ENCODE peak calls at places on chromosomes 16 and 17, in five cellular contexts. One of them, this sample, is unnamed.

GRCh38 chr16:85136705-85137322 is 24.5 kb upstream of the CIBAR2 start:
- DNase-seq in WTC11: no peak
- DNase-seq in left ventricle myocardium inferior: peak; percentile 52
- DNase-seq in endothelial cell: no peak
- DNase-seq in neural crest cell: no peak
- DNase-seq in this sample: peak; percentile 41

GRCh38 chr16:67391424-67392300 is 1.6 kb downstream of the TPPP3 start:
- DNase-seq in WTC11: no peak
- DNase-seq in left ventricle myocardium inferior: no peak
- DNase-seq in endothelial cell: no peak
- DNase-seq in neural crest cell: no peak
- DNase-seq in this sample: no peak

GRCh38 chr16:11596572-11597226 is 10.0 kb upstream of the LITAF start:
- DNase-seq in WTC11: no peak
- DNase-seq in left ventricle myocardium inferior: no peak
- DNase-seq in endothelial cell: no peak
- DNase-seq in neural crest cell: no peak
- DNase-seq in this sample: no peak

GRCh38 chr17:38783227-38783626 is 16.1 kb downstream of the PIP4K2B start:
- DNase-seq in WTC11: no peak
- DNase-seq in left ventricle myocardium inferior: no peak
- DNase-seq in endothelial cell: no peak
- DNase-seq in neural crest cell: no peak
- DNase-seq in this sample: no peak

GRCh38 chr16:12801511-12802042 is 2.1 kb downstream of the CPPED1 start:
- DNase-seq in WTC11: no peak
- DNase-seq in left ventricle myocardium inferior: no peak
- DNase-seq in endothelial cell: no peak
- DNase-seq in neural crest cell: no peak
- DNase-seq in this sample: no peak

GRCh38 chr16:35506018-35506897 is 2046.8 kb downstream of the TP53TG3F start:
- DNase-seq in WTC11: no peak
- DNase-seq in left ventricle myocardium inferior: no peak
- DNase-seq in endothelial cell: no peak
- DNase-seq in neural crest cell: no peak
- DNase-seq in this sample: no peak

GRCh38 chr16:53743149-53743566 is 39.2 kb downstream of the FTO start:
- DNase-seq in WTC11: peak; percentile 21
- DNase-seq in left ventricle myocardium inferior: no peak
- DNase-seq in endothelial cell: peak; percentile 8
- DNase-seq in neural crest cell: no peak
- DNase-seq in this sample: peak; percentile 22

GRCh38 chr17:68909066-68909465 is 46.1 kb downstream of the ABCA8 start:
- DNase-seq in WTC11: no peak
- DNase-seq in left ventricle myocardium inferior: no peak
- DNase-seq in endothelial cell: no peak
- DNase-seq in neural crest cell: no peak
- DNase-seq in this sample: no peak

GRCh38 chr16:50460538-50461399 is 87.4 kb upstream of the NKD1 start:
- DNase-seq in WTC11: no peak
- DNase-seq in left ventricle myocardium inferior: no peak
- DNase-seq in endothelial cell: no peak
- DNase-seq in neural crest cell: no peak
- DNase-seq in this sample: no peak

GRCh38 chr16:50463581-50464324 is 84.4 kb upstream of the NKD1 start:
- DNase-seq in WTC11: no peak
- DNase-seq in left ventricle myocardium inferior: no peak
- DNase-seq in endothelial cell: no peak
- DNase-seq in neural crest cell: no peak
- DNase-seq in this sample: no peak

GRCh38 chr16:50464325-50465290 is 83.6 kb upstream of the NKD1 start:
- DNase-seq in WTC11: peak; percentile 54
- DNase-seq in left ventricle myocardium inferior: no peak
- DNase-seq in endothelial cell: no peak
- DNase-seq in neural crest cell: no peak
- DNase-seq in this sample: peak; percentile 37

GRCh38 chr16:50461400-50461760 is 86.8 kb upstream of the NKD1 start:
- DNase-seq in WTC11: no peak
- DNase-seq in left ventricle myocardium inferior: no peak
- DNase-seq in endothelial cell: no peak
- DNase-seq in neural crest cell: no peak
- DNase-seq in this sample: no peak

GRCh38 chr16:50462793-50463507 is 85.2 kb upstream of the NKD1 start:
- DNase-seq in WTC11: peak; percentile 31
- DNase-seq in left ventricle myocardium inferior: no peak
- DNase-seq in endothelial cell: no peak
- DNase-seq in neural crest cell: peak; percentile 25
- DNase-seq in this sample: no peak
- TF ChIP-seq CTCF in WTC11: no peak
- TF ChIP-seq CTCF in left ventricle myocardium inferior: no peak
- TF ChIP-seq CTCF in endothelial cell: no peak
- TF ChIP-seq CTCF in neural crest cell: no peak
- TF ChIP-seq CTCF in this sample: no peak

GRCh38 chr17:78798695-78799559 is 16.9 kb upstream of the CYTH1 start:
- DNase-seq in WTC11: no peak
- DNase-seq in left ventricle myocardium inferior: no peak
- DNase-seq in endothelial cell: no peak
- DNase-seq in neural crest cell: no peak
- DNase-seq in this sample: no peak
- TF ChIP-seq CTCF in WTC11: no peak
- TF ChIP-seq CTCF in left ventricle myocardium inferior: peak; percentile 64
- TF ChIP-seq CTCF in endothelial cell: peak; percentile 18
- TF ChIP-seq CTCF in neural crest cell: peak; percentile 52
- TF ChIP-seq CTCF in this sample: peak; percentile 54

GRCh38 chr16:3020247-3020603 is at the start of gene TNFRSF12A:
- DNase-seq in WTC11: peak; percentile 80
- DNase-seq in left ventricle myocardium inferior: peak; percentile 83
- DNase-seq in endothelial cell: peak; percentile 72
- DNase-seq in neural crest cell: peak; percentile 59
- DNase-seq in this sample: peak; percentile 84

GRCh38 chr16:3022208-3022696 is 1.5 kb downstream of the HCFC1R1 start:
- DNase-seq in WTC11: peak; percentile 84
- DNase-seq in left ventricle myocardium inferior: peak; percentile 88
- DNase-seq in endothelial cell: peak; percentile 61
- DNase-seq in neural crest cell: no peak
- DNase-seq in this sample: peak; percentile 59

GRCh38 chr16:3022697-3023414 is 886 bp downstream of the HCFC1R1 start:
- DNase-seq in WTC11: no peak
- DNase-seq in left ventricle myocardium inferior: no peak
- DNase-seq in endothelial cell: no peak
- DNase-seq in neural crest cell: no peak
- DNase-seq in this sample: peak; percentile 51

GRCh38 chr16:3020604-3021448 is 658 bp downstream of the TNFRSF12A start:
- DNase-seq in WTC11: peak; percentile 85
- DNase-seq in left ventricle myocardium inferior: peak; percentile 75
- DNase-seq in endothelial cell: no peak
- DNase-seq in neural crest cell: no peak
- DNase-seq in this sample: peak; percentile 31

DNA sequence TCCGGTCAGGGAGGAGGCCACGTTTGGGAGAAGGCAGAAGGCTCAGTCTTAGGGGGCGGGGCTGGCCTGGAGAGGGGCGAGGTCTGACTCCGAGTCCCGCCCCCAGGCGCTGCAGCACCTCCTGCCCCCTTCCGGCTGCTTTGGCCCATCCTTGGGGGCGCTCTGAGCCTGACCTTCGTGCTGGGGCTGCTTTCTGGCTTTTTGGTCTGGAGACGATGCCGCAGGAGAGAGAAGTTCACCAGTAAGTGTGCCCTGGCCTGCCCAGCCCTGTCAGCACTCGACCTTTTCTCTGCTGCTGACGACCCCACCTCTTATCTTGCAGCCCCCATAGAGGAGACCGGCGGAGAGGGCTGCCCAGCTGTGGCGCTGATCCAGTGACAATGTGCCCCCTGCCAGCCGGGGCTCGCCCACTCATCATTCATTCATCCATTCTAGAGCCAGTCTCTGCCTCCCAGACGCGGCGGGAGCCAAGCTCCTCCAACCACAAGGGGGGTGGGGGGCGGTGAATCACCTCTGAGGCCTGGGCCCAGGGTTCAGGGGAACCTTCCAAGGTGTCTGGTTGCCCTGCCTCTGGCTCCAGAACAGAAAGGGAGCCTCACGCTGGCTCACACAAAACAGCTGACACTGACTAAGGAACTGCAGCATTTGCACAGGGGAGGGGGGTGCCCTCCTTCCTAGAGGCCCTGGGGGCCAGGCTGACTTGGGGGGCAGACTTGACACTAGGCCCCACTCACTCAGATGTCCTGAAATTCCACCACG is 1.5 kb downstream of the TNFRSF12A start:
- DNase-seq in WTC11: peak; percentile 97
- DNase-seq in left ventricle myocardium inferior: peak; percentile 84
- DNase-seq in endothelial cell: peak; percentile 68
- DNase-seq in neural crest cell: peak; percentile 79
- DNase-seq in this sample: peak; percentile 91
- TF ChIP-seq CTCF in WTC11: no peak
- TF ChIP-seq CTCF in left ventricle myocardium inferior: peak; percentile 54
- TF ChIP-seq CTCF in endothelial cell: no peak
- TF ChIP-seq CTCF in neural crest cell: peak; percentile 44
- TF ChIP-seq CTCF in this sample: no peak

GRCh38 chr17:44947461-44948314 is at the start of gene KIF18B:
- DNase-seq in WTC11: peak; percentile 89
- DNase-seq in left ventricle myocardium inferior: peak; percentile 84
- DNase-seq in endothelial cell: peak; percentile 83
- DNase-seq in neural crest cell: peak; percentile 88
- DNase-seq in this sample: peak; percentile 89
- TF ChIP-seq CTCF in WTC11: no peak
- TF ChIP-seq CTCF in left ventricle myocardium inferior: no peak
- TF ChIP-seq CTCF in endothelial cell: no peak
- TF ChIP-seq CTCF in neural crest cell: peak; percentile 15
- TF ChIP-seq CTCF in this sample: no peak